ENCODE peak calls at places on chromosomes 2 and 18, in nine cellular contexts. I is NCI-H524; K is HTR-8/SVneo; C is pons; N is T follicular helper cell; W is Ammon's horn; F is NCI-H774; U is stimulated activated CD4-positive, alpha-beta T cell treated with anti-CD3 and anti-CD28 coated beads, Interleukin-15, amount 100 ng/mL, for 1 hour; Y is NCI-H1417 treated with DMSO at 0.1 percent for 48 hours. O is an unnamed sample.

GRCh38 chr2:117825437-117825836 is 10.9 kb downstream of the DDX18 start:
- DNase-seq in F (no peak), U (no peak), N (no peak), Y (no peak), I (no peak), W (no peak), C (no peak), K (no peak), O (peak)

GRCh38 chr2:128552141-128552805 is 233.6 kb upstream of the HS6ST1 start:
- DNase-seq in F (no peak), K (no peak), N (no peak), U (no peak), I (no peak), Y (no peak), W (no peak), C (no peak), O (no peak)

GRCh38 chr2:112765251-112765650 is 842 bp upstream of the CKAP2L start:
- DNase-seq in F (no peak), N (no peak), C (no peak), W (no peak), U (no peak), K (no peak), Y (no peak), I (no peak), O (no peak)

GRCh38 chr2:136858656-136859055 is 93.3 kb downstream of the THSD7B start:
- DNase-seq in Y (no peak), U (no peak), I (peak), K (no peak), W (no peak), F (no peak), N (no peak), C (no peak), O (no peak)

GRCh38 chr18:59005266-59005665 is 134.4 kb upstream of the SEC11C start:
- DNase-seq in W (no peak), N (no peak), U (no peak), I (no peak), F (no peak), Y (no peak), K (peak), C (no peak), O (peak)

GRCh38 chr2:189555243-189555642 is 25.3 kb downstream of the SLC40A1 start:
- DNase-seq in W (no peak), F (no peak), K (peak), Y (no peak), I (no peak), U (no peak), C (no peak), N (no peak), O (no peak)

GRCh38 chr18:44601447-44601846 is 79.2 kb upstream of the SETBP1 start:
- DNase-seq in Y (no peak), N (no peak), K (peak), I (peak), F (no peak), U (no peak), C (no peak), W (no peak), O (peak)

GRCh38 chr2:216619411-216620393 is 13.5 kb upstream of the IGFBP2 start:
- DNase-seq in Y (peak), U (no peak), N (no peak), I (peak), C (no peak), K (no peak), W (no peak), F (peak), O (no peak)

GRCh38 chr18:69400976-69401474 is 337 bp downstream of the DOK6 start:
- DNase-seq in I (peak), U (no peak), N (no peak), F (no peak), Y (no peak), C (no peak), K (no peak), W (peak), O (no peak)

GRCh38 chr2:212135739-212136138 is 402.9 kb downstream of the ERBB4 start:
- DNase-seq in Y (peak), W (no peak), I (peak), N (no peak), K (no peak), F (peak), C (peak), U (no peak), O (no peak)

GRCh38 chr2:158325031-158325781 is 131.3 kb downstream of the CCDC148 start:
- DNase-seq in U (no peak), K (peak), W (no peak), Y (no peak), I (no peak), C (no peak), F (no peak), N (no peak), O (peak)

GRCh38 chr2:101766871-101767739 is 69.6 kb downstream of the MAP4K4 start:
- DNase-seq in U (no peak), C (peak), N (no peak), K (peak), Y (no peak), F (no peak), I (peak), W (no peak), O (peak)

GRCh38 chr2:1745171-1746023 is 1.1 kb upstream of the PXDN start:
- DNase-seq in Y (no peak), U (no peak), K (no peak), N (no peak), F (no peak), W (no peak), C (no peak), I (no peak), O (no peak)

GRCh38 chr2:161207941-161208340 is 47.7 kb downstream of the TANK start:
- DNase-seq in K (no peak), F (no peak), W (peak), U (no peak), C (no peak), Y (no peak), I (no peak), N (no peak), O (no peak)

GRCh38 chr2:239331560-239331959 is 69.3 kb downstream of the HDAC4 start:
- DNase-seq in U (no peak), K (no peak), C (no peak), N (no peak), F (no peak), I (no peak), W (no peak), Y (no peak), O (no peak)

GRCh38 chr2:234032301-234032856 is 18.1 kb upstream of the SPP2 start:
- DNase-seq in F (no peak), K (no peak), U (no peak), N (peak), C (no peak), W (no peak), Y (no peak), I (no peak), O (no peak)

GRCh38 chr2:2234398-2234797 is 96.7 kb downstream of the MYT1L start:
- DNase-seq in F (no peak), N (no peak), K (no peak), C (no peak), W (no peak), U (no peak), Y (peak), I (peak), O (no peak)

GRCh38 chr2:239042551-239043320 is 194.9 kb downstream of the TWIST2 start:
- DNase-seq in Y (no peak), C (no peak), N (no peak), W (no peak), F (no peak), K (no peak), I (no peak), U (no peak), O (no peak)

GRCh38 chr2:190318931-190319556 is 582 bp downstream of the HIBCH start:
- DNase-seq in N (no peak), U (no peak), C (peak), W (peak), K (peak), I (peak), Y (no peak), F (no peak), O (peak)

GRCh38 chr18:9696112-9696511 is 12.0 kb upstream of the RAB31 start:
- DNase-seq in N (no peak), Y (no peak), W (no peak), K (no peak), U (no peak), C (no peak), I (no peak), F (no peak), O (no peak)

GRCh38 chr2:54419855-54420550 is 36.1 kb upstream of the SPTBN1 start:
- DNase-seq in U (no peak), Y (no peak), N (no peak), F (no peak), I (no peak), W (no peak), C (no peak), K (no peak), O (no peak)

GRCh38 chr2:65300134-65300771 is 72.6 kb downstream of the ACTR2 start:
- DNase-seq in Y (no peak), W (peak), F (no peak), U (no peak), C (peak), I (no peak), N (no peak), K (no peak), O (no peak)

GRCh38 chr18:48724455-48724854 is 185.6 kb downstream of the CTIF start:
- DNase-seq in Y (no peak), I (no peak), U (no peak), N (no peak), F (no peak), K (no peak), C (no peak), W (no peak), O (no peak)